ENCODE peak calls at places on chromosomes 16 and 17, in seven cellular contexts. One of them, this sample, is unnamed.

GRCh38 chr16:57235128-57236092 is 9.6 kb upstream of the ARL2BP start:
- DNase-seq in posterior vena cava: no peak
- DNase-seq in COR-L47: peak
- DNase-seq in activated naive CD4-positive, alpha-beta T cell treated with Interleukin-2 at 50 U/mL for 16 hours: peak
- DNase-seq in EL: peak
- DNase-seq in adrenal gland: no peak
- DNase-seq in natural killer cell: no peak
- DNase-seq in this sample: no peak

GRCh38 chr17:32103476-32104113 is 38.7 kb upstream of the RHOT1 start:
- DNase-seq in posterior vena cava: peak
- DNase-seq in COR-L47: no peak
- DNase-seq in activated naive CD4-positive, alpha-beta T cell treated with Interleukin-2 at 50 U/mL for 16 hours: no peak
- DNase-seq in EL: no peak
- DNase-seq in adrenal gland: peak
- DNase-seq in natural killer cell: no peak
- DNase-seq in this sample: no peak

GRCh38 chr17:47663997-47664941 is 14.6 kb downstream of the KPNB1 start:
- DNase-seq in posterior vena cava: no peak
- DNase-seq in COR-L47: peak
- DNase-seq in activated naive CD4-positive, alpha-beta T cell treated with Interleukin-2 at 50 U/mL for 16 hours: peak
- DNase-seq in EL: peak
- DNase-seq in adrenal gland: peak
- DNase-seq in natural killer cell: peak
- DNase-seq in this sample: peak

GRCh38 chr16:15539197-15539596 is 103.8 kb downstream of the MARF1 start:
- DNase-seq in posterior vena cava: no peak
- DNase-seq in COR-L47: no peak
- DNase-seq in activated naive CD4-positive, alpha-beta T cell treated with Interleukin-2 at 50 U/mL for 16 hours: no peak
- DNase-seq in EL: no peak
- DNase-seq in adrenal gland: no peak
- DNase-seq in natural killer cell: no peak
- DNase-seq in this sample: no peak

GRCh38 chr17:37220609-37220953 is 155.2 kb upstream of the C17orf78 start:
- DNase-seq in posterior vena cava: no peak
- DNase-seq in COR-L47: peak
- DNase-seq in activated naive CD4-positive, alpha-beta T cell treated with Interleukin-2 at 50 U/mL for 16 hours: peak
- DNase-seq in EL: peak
- DNase-seq in adrenal gland: peak
- DNase-seq in natural killer cell: peak
- DNase-seq in this sample: no peak

GRCh38 chr16:6343157-6343556 is 989.5 kb upstream of the RBFOX1 start:
- DNase-seq in posterior vena cava: no peak
- DNase-seq in COR-L47: no peak
- DNase-seq in activated naive CD4-positive, alpha-beta T cell treated with Interleukin-2 at 50 U/mL for 16 hours: no peak
- DNase-seq in EL: no peak
- DNase-seq in adrenal gland: no peak
- DNase-seq in natural killer cell: no peak
- DNase-seq in this sample: no peak

GRCh38 chr17:79026345-79027273 is 2.6 kb downstream of the C1QTNF1 start:
- DNase-seq in posterior vena cava: peak
- DNase-seq in COR-L47: peak
- DNase-seq in activated naive CD4-positive, alpha-beta T cell treated with Interleukin-2 at 50 U/mL for 16 hours: no peak
- DNase-seq in EL: peak
- DNase-seq in adrenal gland: peak
- DNase-seq in natural killer cell: no peak
- DNase-seq in this sample: no peak

GRCh38 chr17:64741924-64742670 is 80.0 kb upstream of the SMURF2 start:
- DNase-seq in posterior vena cava: peak
- DNase-seq in COR-L47: no peak
- DNase-seq in activated naive CD4-positive, alpha-beta T cell treated with Interleukin-2 at 50 U/mL for 16 hours: no peak
- DNase-seq in EL: peak
- DNase-seq in adrenal gland: peak
- DNase-seq in natural killer cell: no peak
- DNase-seq in this sample: no peak

GRCh38 chr17:48470388-48471034 is 40.5 kb upstream of the SKAP1 start:
- DNase-seq in posterior vena cava: no peak
- DNase-seq in COR-L47: no peak
- DNase-seq in activated naive CD4-positive, alpha-beta T cell treated with Interleukin-2 at 50 U/mL for 16 hours: no peak
- DNase-seq in EL: peak
- DNase-seq in adrenal gland: no peak
- DNase-seq in natural killer cell: no peak
- DNase-seq in this sample: no peak

GRCh38 chr17:81603846-81604610 is 32.9 kb downstream of the NPLOC4 start:
- DNase-seq in posterior vena cava: no peak
- DNase-seq in COR-L47: no peak
- DNase-seq in activated naive CD4-positive, alpha-beta T cell treated with Interleukin-2 at 50 U/mL for 16 hours: no peak
- DNase-seq in EL: no peak
- DNase-seq in adrenal gland: no peak
- DNase-seq in natural killer cell: no peak
- DNase-seq in this sample: no peak

GRCh38 chr17:2468270-2468669 is 43.4 kb downstream of the METTL16 start:
- DNase-seq in posterior vena cava: no peak
- DNase-seq in COR-L47: no peak
- DNase-seq in activated naive CD4-positive, alpha-beta T cell treated with Interleukin-2 at 50 U/mL for 16 hours: no peak
- DNase-seq in EL: no peak
- DNase-seq in adrenal gland: no peak
- DNase-seq in natural killer cell: no peak
- DNase-seq in this sample: no peak

GRCh38 chr16:16096161-16096857 is 127.0 kb downstream of the ABCC6 start:
- DNase-seq in posterior vena cava: no peak
- DNase-seq in COR-L47: no peak
- DNase-seq in activated naive CD4-positive, alpha-beta T cell treated with Interleukin-2 at 50 U/mL for 16 hours: no peak
- DNase-seq in EL: peak
- DNase-seq in adrenal gland: peak
- DNase-seq in natural killer cell: no peak
- DNase-seq in this sample: no peak

GRCh38 chr16:30761427-30761927 is 385 bp downstream of the CFAP119 start:
- DNase-seq in posterior vena cava: no peak
- DNase-seq in COR-L47: peak
- DNase-seq in activated naive CD4-positive, alpha-beta T cell treated with Interleukin-2 at 50 U/mL for 16 hours: peak
- DNase-seq in EL: peak
- DNase-seq in adrenal gland: peak
- DNase-seq in natural killer cell: peak
- DNase-seq in this sample: peak

GRCh38 chr16:75120253-75120652 is 3.7 kb upstream of the LDHD start:
- DNase-seq in posterior vena cava: no peak
- DNase-seq in COR-L47: no peak
- DNase-seq in activated naive CD4-positive, alpha-beta T cell treated with Interleukin-2 at 50 U/mL for 16 hours: no peak
- DNase-seq in EL: no peak
- DNase-seq in adrenal gland: no peak
- DNase-seq in natural killer cell: no peak
- DNase-seq in this sample: no peak

GRCh38 chr17:49146620-49147306 is 14.2 kb downstream of the B4GALNT2 start:
- DNase-seq in posterior vena cava: no peak
- DNase-seq in COR-L47: no peak
- DNase-seq in activated naive CD4-positive, alpha-beta T cell treated with Interleukin-2 at 50 U/mL for 16 hours: no peak
- DNase-seq in EL: peak
- DNase-seq in adrenal gland: no peak
- DNase-seq in natural killer cell: no peak
- DNase-seq in this sample: no peak

GRCh38 chr16:87945351-87946042 is 5.7 kb upstream of the BANP start:
- DNase-seq in posterior vena cava: peak
- DNase-seq in COR-L47: peak
- DNase-seq in activated naive CD4-positive, alpha-beta T cell treated with Interleukin-2 at 50 U/mL for 16 hours: no peak
- DNase-seq in EL: peak
- DNase-seq in adrenal gland: peak
- DNase-seq in natural killer cell: no peak
- DNase-seq in this sample: no peak

GRCh38 chr16:80319181-80319580 is 221.6 kb upstream of the DYNLRB2 start:
- DNase-seq in posterior vena cava: no peak
- DNase-seq in COR-L47: no peak
- DNase-seq in activated naive CD4-positive, alpha-beta T cell treated with Interleukin-2 at 50 U/mL for 16 hours: no peak
- DNase-seq in EL: peak
- DNase-seq in adrenal gland: no peak
- DNase-seq in natural killer cell: no peak
- DNase-seq in this sample: no peak

GRCh38 chr17:50550661-50551432 is 3.9 kb downstream of the SPATA20 start:
- DNase-seq in posterior vena cava: peak
- DNase-seq in COR-L47: peak
- DNase-seq in activated naive CD4-positive, alpha-beta T cell treated with Interleukin-2 at 50 U/mL for 16 hours: no peak
- DNase-seq in EL: peak
- DNase-seq in adrenal gland: peak
- DNase-seq in natural killer cell: no peak
- DNase-seq in this sample: no peak

GRCh38 chr16:86951831-86952598 is 365.2 kb downstream of the C16orf95 start:
- DNase-seq in posterior vena cava: no peak
- DNase-seq in COR-L47: no peak
- DNase-seq in activated naive CD4-positive, alpha-beta T cell treated with Interleukin-2 at 50 U/mL for 16 hours: no peak
- DNase-seq in EL: peak
- DNase-seq in adrenal gland: no peak
- DNase-seq in natural killer cell: no peak
- DNase-seq in this sample: no peak

GRCh38 chr17:65529761-65530157 is 31.7 kb downstream of the AXIN2 start:
- DNase-seq in posterior vena cava: peak
- DNase-seq in COR-L47: no peak
- DNase-seq in activated naive CD4-positive, alpha-beta T cell treated with Interleukin-2 at 50 U/mL for 16 hours: no peak
- DNase-seq in EL: no peak
- DNase-seq in adrenal gland: no peak
- DNase-seq in natural killer cell: no peak
- DNase-seq in this sample: no peak

GRCh38 chr17:5000237-5000639 is 2.5 kb downstream of the KIF1C start:
- DNase-seq in posterior vena cava: peak
- DNase-seq in COR-L47: no peak
- DNase-seq in activated naive CD4-positive, alpha-beta T cell treated with Interleukin-2 at 50 U/mL for 16 hours: no peak
- DNase-seq in EL: no peak
- DNase-seq in adrenal gland: peak
- DNase-seq in natural killer cell: no peak
- DNase-seq in this sample: no peak

GRCh38 chr17:80992948-80993624 is 1.4 kb downstream of the CHMP6 start:
- DNase-seq in posterior vena cava: peak
- DNase-seq in COR-L47: no peak
- DNase-seq in activated naive CD4-positive, alpha-beta T cell treated with Interleukin-2 at 50 U/mL for 16 hours: no peak
- DNase-seq in EL: no peak
- DNase-seq in adrenal gland: no peak
- DNase-seq in natural killer cell: no peak
- DNase-seq in this sample: no peak

GRCh38 chr16:88430524-88431446 is 22.3 kb upstream of the ZFPM1 start:
- DNase-seq in posterior vena cava: no peak
- DNase-seq in COR-L47: no peak
- DNase-seq in activated naive CD4-positive, alpha-beta T cell treated with Interleukin-2 at 50 U/mL for 16 hours: peak
- DNase-seq in EL: no peak
- DNase-seq in adrenal gland: no peak
- DNase-seq in natural killer cell: peak
- DNase-seq in this sample: peak

GRCh38 chr16:50802000-50802399 is 60.1 kb downstream of the CYLD start:
- DNase-seq in posterior vena cava: peak
- DNase-seq in COR-L47: no peak
- DNase-seq in activated naive CD4-positive, alpha-beta T cell treated with Interleukin-2 at 50 U/mL for 16 hours: no peak
- DNase-seq in EL: no peak
- DNase-seq in adrenal gland: no peak
- DNase-seq in natural killer cell: no peak
- DNase-seq in this sample: peak

GRCh38 chr16:72285728-72286127 is 113.8 kb upstream of the PMFBP1 start:
- DNase-seq in posterior vena cava: no peak
- DNase-seq in COR-L47: no peak
- DNase-seq in activated naive CD4-positive, alpha-beta T cell treated with Interleukin-2 at 50 U/mL for 16 hours: no peak
- DNase-seq in EL: no peak
- DNase-seq in adrenal gland: no peak
- DNase-seq in natural killer cell: no peak
- DNase-seq in this sample: no peak

GRCh38 chr16:86018487-86018886 is 119.5 kb downstream of the IRF8 start:
- DNase-seq in posterior vena cava: peak
- DNase-seq in COR-L47: no peak
- DNase-seq in activated naive CD4-positive, alpha-beta T cell treated with Interleukin-2 at 50 U/mL for 16 hours: no peak
- DNase-seq in EL: no peak
- DNase-seq in adrenal gland: peak
- DNase-seq in natural killer cell: no peak
- DNase-seq in this sample: no peak

GRCh38 chr17:48597775-48598631 is 4.4 kb upstream of the HOXB5 start:
- DNase-seq in posterior vena cava: no peak
- DNase-seq in COR-L47: peak
- DNase-seq in activated naive CD4-positive, alpha-beta T cell treated with Interleukin-2 at 50 U/mL for 16 hours: peak
- DNase-seq in EL: no peak
- DNase-seq in adrenal gland: peak
- DNase-seq in natural killer cell: peak
- DNase-seq in this sample: peak

GRCh38 chr16:2148714-2149629 is 547 bp downstream of the RAB26 start:
- DNase-seq in posterior vena cava: no peak
- DNase-seq in COR-L47: no peak
- DNase-seq in activated naive CD4-positive, alpha-beta T cell treated with Interleukin-2 at 50 U/mL for 16 hours: no peak
- DNase-seq in EL: peak
- DNase-seq in adrenal gland: no peak
- DNase-seq in natural killer cell: no peak
- DNase-seq in this sample: no peak

GRCh38 chr17:64016974-64017373 is 3.5 kb downstream of the ICAM2 start:
- DNase-seq in posterior vena cava: no peak
- DNase-seq in COR-L47: no peak
- DNase-seq in activated naive CD4-positive, alpha-beta T cell treated with Interleukin-2 at 50 U/mL for 16 hours: no peak
- DNase-seq in EL: no peak
- DNase-seq in adrenal gland: no peak
- DNase-seq in natural killer cell: no peak
- DNase-seq in this sample: no peak

GRCh38 chr16:20660325-20660724 is 37.2 kb downstream of the ACSM1 start:
- DNase-seq in posterior vena cava: no peak
- DNase-seq in COR-L47: no peak
- DNase-seq in activated naive CD4-positive, alpha-beta T cell treated with Interleukin-2 at 50 U/mL for 16 hours: no peak
- DNase-seq in EL: no peak
- DNase-seq in adrenal gland: peak
- DNase-seq in natural killer cell: no peak
- DNase-seq in this sample: no peak

GRCh38 chr17:81511800-81512559 is 619 bp downstream of the ACTG1 start:
- DNase-seq in posterior vena cava: no peak
- DNase-seq in COR-L47: peak
- DNase-seq in activated naive CD4-positive, alpha-beta T cell treated with Interleukin-2 at 50 U/mL for 16 hours: peak
- DNase-seq in EL: no peak
- DNase-seq in adrenal gland: peak
- DNase-seq in natural killer cell: peak
- DNase-seq in this sample: peak

GRCh38 chr16:25747160-25747758 is 55.5 kb downstream of the HS3ST4 start:
- DNase-seq in posterior vena cava: no peak
- DNase-seq in COR-L47: no peak
- DNase-seq in activated naive CD4-positive, alpha-beta T cell treated with Interleukin-2 at 50 U/mL for 16 hours: no peak
- DNase-seq in EL: no peak
- DNase-seq in adrenal gland: no peak
- DNase-seq in natural killer cell: no peak
- DNase-seq in this sample: no peak

GRCh38 chr16:81834868-81835267 is 55.8 kb downstream of the PLCG2 start:
- DNase-seq in posterior vena cava: no peak
- DNase-seq in COR-L47: no peak
- DNase-seq in activated naive CD4-positive, alpha-beta T cell treated with Interleukin-2 at 50 U/mL for 16 hours: no peak
- DNase-seq in EL: no peak
- DNase-seq in adrenal gland: no peak
- DNase-seq in natural killer cell: peak
- DNase-seq in this sample: no peak

GRCh38 chr16:2167081-2167638 is 11.6 kb downstream of the TRAF7 start:
- DNase-seq in posterior vena cava: no peak
- DNase-seq in COR-L47: no peak
- DNase-seq in activated naive CD4-positive, alpha-beta T cell treated with Interleukin-2 at 50 U/mL for 16 hours: no peak
- DNase-seq in EL: no peak
- DNase-seq in adrenal gland: no peak
- DNase-seq in natural killer cell: no peak
- DNase-seq in this sample: no peak

GRCh38 chr17:15452746-15453145 is 14.7 kb downstream of the CDRT4 start:
- DNase-seq in posterior vena cava: no peak
- DNase-seq in COR-L47: no peak
- DNase-seq in activated naive CD4-positive, alpha-beta T cell treated with Interleukin-2 at 50 U/mL for 16 hours: no peak
- DNase-seq in EL: no peak
- DNase-seq in adrenal gland: no peak
- DNase-seq in natural killer cell: no peak
- DNase-seq in this sample: no peak

GRCh38 chr16:27547134-27547533 is 2.6 kb downstream of the GTF3C1 start:
- DNase-seq in posterior vena cava: no peak
- DNase-seq in COR-L47: no peak
- DNase-seq in activated naive CD4-positive, alpha-beta T cell treated with Interleukin-2 at 50 U/mL for 16 hours: peak
- DNase-seq in EL: peak
- DNase-seq in adrenal gland: no peak
- DNase-seq in natural killer cell: no peak
- DNase-seq in this sample: no peak